ENCODE peak calls at places on chromosomes 11 and 22, in five cellular contexts. E is K562, J is H1, P is GM12878, G is SK-N-SH. Y is an unnamed sample.

GRCh38 chr11:65551572-65552398 is 6.4 kb downstream of the LTBP3 start:
- DNase-seq in E (peak), J (no peak), P (no peak), G (peak), Y (no peak)

GRCh38 chr11:86234831-86235461 is 9.6 kb upstream of the EED start:
- DNase-seq in E (no peak), J (no peak), P (no peak), G (no peak), Y (no peak)

GRCh38 chr11:76237914-76238313 is 31.6 kb upstream of the WNT11 start:
- DNase-seq in E (peak), J (no peak), P (no peak), G (peak), Y (no peak)

GRCh38 chr22:38080847-38081635 is 2.9 kb downstream of the SLC16A8 start:
- DNase-seq in E (no peak), J (no peak), P (no peak), G (peak), Y (no peak)

GRCh38 chr22:43273902-43274484 is 69.2 kb downstream of the SCUBE1 start:
- DNase-seq in E (peak), J (peak), P (peak), G (peak), Y (peak)

GRCh38 chr11:79265756-79266322 is 175.0 kb downstream of the TENM4 start:
- DNase-seq in E (no peak), J (no peak), P (no peak), G (no peak), Y (no peak)

GRCh38 chr22:33867118-33867863 is 53.0 kb downstream of the LARGE1 start:
- DNase-seq in E (no peak), J (no peak), P (no peak), G (no peak), Y (no peak)

GRCh38 chr22:46712288-46712687 is 25.8 kb downstream of the CERK start:
- DNase-seq in E (no peak), J (no peak), P (no peak), G (no peak), Y (no peak)

GRCh38 chr11:86103808-86104207 is 34.9 kb upstream of the PICALM start:
- DNase-seq in E (peak), J (no peak), P (no peak), G (no peak), Y (no peak)

GRCh38 chr11:86014221-86014620 is 54.7 kb downstream of the PICALM start:
- DNase-seq in E (no peak), J (no peak), P (no peak), G (no peak), Y (no peak)

GRCh38 chr11:15128621-15129020 is 13.9 kb downstream of the INSC start:
- DNase-seq in E (no peak), J (no peak), P (no peak), G (no peak), Y (no peak)

GRCh38 chr11:68543594-68543993 is 83.0 kb downstream of the PPP6R3 start:
- DNase-seq in E (no peak), J (no peak), P (no peak), G (no peak), Y (no peak)

GRCh38 chr11:1161410-1162152 is 3.8 kb downstream of the MUC5AC start:
- DNase-seq in E (no peak), J (no peak), P (no peak), G (peak), Y (peak)

GRCh38 chr11:18374956-18375355 is 19.4 kb upstream of the LDHA start:
- DNase-seq in E (no peak), J (no peak), P (no peak), G (no peak), Y (no peak)

GRCh38 chr22:17919276-17920144 is 104.9 kb downstream of the MICAL3 start:
- DNase-seq in E (no peak), J (no peak), P (no peak), G (peak), Y (no peak)

GRCh38 chr11:94708176-94708575 is 60.0 kb upstream of the AMOTL1 start:
- DNase-seq in E (no peak), J (no peak), P (no peak), G (no peak), Y (no peak)

GRCh38 chr22:20021196-20022181 is 579 bp downstream of the TANGO2 start:
- DNase-seq in E (peak), J (no peak), P (no peak), G (peak), Y (no peak)

GRCh38 chr11:101706015-101706414 is 122.2 kb upstream of the TRPC6 start:
- DNase-seq in E (no peak), J (no peak), P (no peak), G (no peak), Y (no peak)

GRCh38 chr11:34044664-34045485 is 6.7 kb upstream of the CAPRIN1 start:
- DNase-seq in E (peak), J (peak), P (no peak), G (no peak), Y (no peak)

GRCh38 chr11:117604349-117604995 is 192.5 kb downstream of the DSCAML1 start:
- DNase-seq in E (no peak), J (no peak), P (no peak), G (no peak), Y (no peak)

DNA sequence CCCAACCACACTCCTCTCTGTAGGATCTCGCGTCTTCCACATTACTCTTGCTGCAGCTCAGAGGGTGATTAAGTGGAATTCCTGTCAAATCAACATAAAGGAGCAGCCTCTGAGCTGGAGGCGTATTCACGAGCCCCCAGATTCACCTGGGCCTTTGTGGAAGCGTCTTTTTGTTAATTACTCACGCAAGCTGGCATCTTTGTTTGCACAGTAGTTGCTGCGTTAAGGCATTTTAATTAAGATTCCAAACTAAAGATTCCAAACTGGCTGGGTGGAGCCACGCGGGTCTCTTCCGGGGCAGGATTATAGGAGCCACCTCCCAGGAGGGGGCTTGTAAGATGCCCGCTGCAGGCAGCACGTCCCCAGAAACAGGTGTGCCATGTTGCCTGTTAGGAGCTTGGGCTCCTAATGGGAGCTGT is 21.5 kb upstream of the RFPL3 start:
- DNase-seq in E (no peak), J (no peak), P (no peak), G (no peak), Y (no peak)
- TF ChIP-seq POLR2AphosphoS5 in E (no peak), J (no peak), P (no peak), G (no peak), Y (no peak)

GRCh38 chr11:10314199-10315072 is 9.6 kb downstream of the ADM start:
- DNase-seq in E (no peak), J (no peak), P (peak), G (no peak), Y (no peak)
- TF ChIP-seq TAF1 in E (no peak), J (no peak), P (no peak), G (no peak), Y (no peak)

GRCh38 chr11:19398772-19399542 is 158.2 kb upstream of the E2F8 start:
- DNase-seq in E (no peak), J (no peak), P (no peak), G (no peak), Y (no peak)
- TF ChIP-seq POLR2AphosphoS5 in E (no peak), J (no peak), P (no peak), G (no peak), Y (no peak)

GRCh38 chr11:2577071-2578005 is 122.5 kb downstream of the KCNQ1OT1 start:
- DNase-seq in E (no peak), J (no peak), P (no peak), G (peak), Y (no peak)
- TF ChIP-seq TAF1 in E (no peak), J (no peak), P (no peak), G (no peak), Y (no peak)

GRCh38 chr22:36222887-36223450 is 16.4 kb downstream of the APOL2 start:
- DNase-seq in E (no peak), J (no peak), P (no peak), G (no peak), Y (no peak)
- TF ChIP-seq POLR2AphosphoS5 in E (no peak), J (no peak), P (no peak), G (no peak), Y (no peak)

DNA sequence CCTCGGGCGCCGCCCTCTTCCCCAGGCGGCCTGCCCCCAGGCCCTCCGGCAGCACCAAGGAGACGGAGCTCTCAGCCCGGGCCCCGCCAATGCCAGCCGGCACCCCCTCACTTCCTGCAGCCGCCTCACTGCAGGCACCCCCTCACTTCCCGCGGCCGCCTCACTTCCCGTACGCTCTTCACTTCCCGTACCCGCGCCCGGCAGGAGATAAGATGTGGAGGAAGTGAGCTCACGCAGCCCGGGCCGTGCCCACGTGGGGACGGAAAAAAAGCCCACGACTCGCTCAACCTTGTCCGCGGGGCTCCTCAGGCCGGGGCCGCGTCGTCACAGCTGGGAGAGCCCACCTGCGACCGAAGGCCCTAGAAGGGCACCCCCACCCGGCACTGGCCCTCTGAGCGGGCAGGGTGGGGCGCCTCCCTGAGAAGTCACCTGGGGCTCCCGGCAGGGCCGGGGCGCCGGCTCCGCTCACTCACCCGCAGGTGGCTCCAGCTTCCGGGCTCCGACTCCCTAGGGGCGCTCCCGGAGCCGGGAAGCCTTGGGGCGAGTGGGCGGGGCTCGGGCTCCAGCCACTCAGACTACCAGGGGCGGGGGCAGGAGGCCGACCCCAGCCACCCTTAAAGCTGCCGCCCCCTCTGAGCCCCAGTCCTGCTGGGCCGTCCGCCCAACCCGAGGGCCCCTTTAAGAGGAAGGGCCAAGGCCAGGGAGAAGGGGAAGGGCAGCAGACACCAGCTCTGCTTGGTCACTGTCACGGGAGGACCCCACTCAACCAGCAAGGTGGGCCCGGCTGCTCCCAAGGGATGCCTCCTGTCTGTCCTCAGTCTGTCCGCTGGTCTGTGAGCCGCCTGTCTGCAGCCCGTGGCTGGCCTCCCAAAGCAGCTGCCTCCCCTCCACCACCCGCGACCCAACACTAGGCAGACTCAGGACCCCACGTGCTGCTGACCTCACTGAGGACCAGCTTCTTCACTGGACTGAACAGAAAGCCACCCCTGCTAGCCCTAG is 31.4 kb downstream of the PISD start:
- DNase-seq in E (peak), J (peak), P (no peak), G (peak), Y (peak)
- TF ChIP-seq TAF1 in E (no peak), J (no peak), P (no peak), G (peak), Y (no peak)

GRCh38 chr11:69562816-69563215 is 78.1 kb upstream of the CCND1 start:
- DNase-seq in E (no peak), J (no peak), P (no peak), G (no peak), Y (no peak)

GRCh38 chr11:69563946-69564780 is 76.8 kb upstream of the CCND1 start:
- DNase-seq in E (no peak), J (no peak), P (no peak), G (no peak), Y (no peak)

GRCh38 chr11:69563306-69563705 is 77.7 kb upstream of the CCND1 start:
- DNase-seq in E (no peak), J (no peak), P (no peak), G (no peak), Y (no peak)

GRCh38 chr11:69560141-69560790 is 78.8 kb downstream of the LINC01488 start:
- DNase-seq in E (no peak), J (no peak), P (no peak), G (no peak), Y (no peak)

GRCh38 chr11:69562302-69562701 is 78.7 kb upstream of the CCND1 start:
- DNase-seq in E (no peak), J (no peak), P (no peak), G (no peak), Y (no peak)
- TF ChIP-seq POLR2AphosphoS5 in E (no peak), J (no peak), P (no peak), G (no peak), Y (no peak)

DNA sequence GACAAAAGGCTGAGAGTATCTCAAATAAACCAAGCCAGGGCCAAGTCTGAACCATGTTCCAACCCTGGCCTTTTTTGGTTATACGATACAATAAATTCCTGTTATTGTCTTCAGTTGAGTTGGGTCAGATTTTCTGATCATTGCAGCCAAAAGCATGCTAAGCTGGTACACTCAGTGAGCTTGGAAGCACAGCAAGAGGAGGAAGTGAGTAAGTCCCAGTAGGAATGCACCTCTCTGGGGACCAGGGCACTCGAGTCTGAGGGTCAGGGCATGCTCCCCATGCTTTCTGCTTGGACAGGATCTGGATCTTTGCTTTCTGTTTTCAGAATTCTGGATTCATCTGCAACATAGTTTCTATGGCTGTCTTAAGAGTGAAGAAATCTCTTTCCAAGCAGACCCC is 73.1 kb downstream of the TMPRSS5 start:
- DNase-seq in E (no peak), J (no peak), P (no peak), G (no peak), Y (no peak)
- TF ChIP-seq TAF1 in E (no peak), J (no peak), P (no peak), G (no peak), Y (no peak)

Y was measured in GM12891.